ENCODE peak calls at places on chromosomes 12 and 14, in five cellular contexts. V, T, Y, E and A are unnamed samples.

GRCh38 chr12:1473418-1473817 is 121.0 kb downstream of the FBXL14 start:
- DNase-seq in V (no peak), T (peak; percentile 61), E (no peak), Y (no peak), A (no peak)

GRCh38 chr12:18340186-18340585 is 78.9 kb downstream of the PIK3C2G start:
- DNase-seq in V (no peak), T (no peak), E (no peak), Y (no peak), A (no peak)

GRCh38 chr14:81625343-81625742 is 91.7 kb upstream of the SEL1L start:
- DNase-seq in V (no peak), Y (peak; percentile 31), E (no peak), T (no peak), A (peak; percentile 38)

GRCh38 chr12:3218846-3219632 is 141.9 kb downstream of the TSPAN9 start:
- DNase-seq in Y (no peak), E (no peak), T (no peak), V (no peak), A (no peak)

GRCh38 chr12:29612912-29613311 is 115.4 kb upstream of the OVCH1 start:
- DNase-seq in E (no peak), Y (no peak), T (no peak), V (no peak), A (no peak)

GRCh38 chr12:80419660-80420059 is 24.4 kb upstream of the PTPRQ start:
- DNase-seq in E (no peak), T (no peak), V (no peak), Y (no peak), A (no peak)

GRCh38 chr12:701896-702539 is 38.8 kb upstream of the NINJ2 start:
- DNase-seq in V (no peak), T (no peak), Y (no peak), E (no peak), A (no peak)

GRCh38 chr14:93688794-93689193 is 99.5 kb downstream of the PRIMA1 start:
- DNase-seq in E (no peak), T (no peak), V (no peak), Y (no peak), A (no peak)

GRCh38 chr12:54159140-54159539 is 29.6 kb downstream of the SMUG1 start:
- DNase-seq in E (peak; percentile 97), Y (no peak), T (no peak), V (peak; percentile 61), A (peak; percentile 19)

GRCh38 chr12:47231456-47231855 is 151.7 kb upstream of the AMIGO2 start:
- DNase-seq in V (no peak), Y (no peak), T (peak; percentile 38), E (no peak), A (no peak)

GRCh38 chr14:77707355-77707723 is 484 bp downstream of the ALKBH1 start:
- DNase-seq in V (no peak), Y (peak; percentile 14), T (peak; percentile 71), E (no peak), A (peak; percentile 49)

GRCh38 chr12:22687677-22688076 is 62.7 kb downstream of the ETNK1 start:
- DNase-seq in T (peak; percentile 74), E (no peak), Y (no peak), V (no peak), A (no peak)

GRCh38 chr12:109501299-109501698 is 23.9 kb downstream of the UBE3B start:
- DNase-seq in T (no peak), Y (no peak), V (no peak), E (no peak), A (no peak)

GRCh38 chr14:104171948-104172347 is 33.6 kb downstream of the KIF26A start:
- DNase-seq in E (no peak), T (no peak), V (no peak), Y (no peak), A (no peak)

GRCh38 chr14:106843376-106843775 is 1317.0 kb downstream of the TMEM121 start:
- DNase-seq in T (no peak), E (no peak), Y (no peak), V (no peak), A (no peak)

GRCh38 chr14:50875359-50876090 is 3.7 kb downstream of the ABHD12B start:
- DNase-seq in Y (no peak), T (no peak), V (no peak), E (no peak), A (no peak)

GRCh38 chr14:32434180-32434579 is 105.1 kb downstream of the AKAP6 start:
- DNase-seq in Y (no peak), T (no peak), V (no peak), E (no peak), A (no peak)

GRCh38 chr12:122669397-122670070 is 33.6 kb downstream of the HCAR2 start:
- DNase-seq in E (no peak), V (no peak), T (peak; percentile 28), Y (no peak), A (no peak)

DNA sequence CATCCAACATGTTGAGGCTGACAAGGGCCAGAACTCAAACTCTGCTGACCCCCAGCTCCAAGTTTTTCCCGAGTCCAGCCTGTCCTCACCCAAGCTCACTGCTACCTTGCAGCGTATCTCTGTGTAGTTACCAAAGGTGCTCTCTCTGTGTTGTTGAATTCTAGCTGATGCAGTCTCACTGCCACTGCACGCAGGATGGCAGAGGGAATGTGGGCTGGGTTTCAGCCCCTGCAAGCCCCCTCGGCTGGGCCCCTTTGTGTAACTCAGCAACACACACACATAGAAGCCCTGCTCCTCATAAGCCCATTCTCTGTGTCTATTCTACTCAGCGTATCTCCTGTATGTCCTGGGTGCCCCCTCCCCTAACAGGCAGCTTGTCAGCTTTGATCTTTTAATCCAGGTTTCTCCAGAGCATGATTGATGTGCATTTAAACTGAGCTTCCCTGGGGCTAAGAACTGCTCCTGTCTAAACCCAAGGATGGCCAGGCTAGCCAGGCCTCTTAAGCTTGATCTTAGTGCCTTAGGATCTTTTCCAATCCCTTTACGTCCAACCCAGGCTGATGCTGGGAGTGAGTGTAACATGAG is 43.0 kb downstream of the SRRM4 start:
- DNase-seq in T (no peak), V (no peak), Y (no peak), E (peak; percentile 21), A (no peak)
- H3K27ac ChIP-seq in T (no peak overlapping the region), V (no peak overlapping the region), Y (no peak overlapping the region), E (no peak overlapping the region), A (no peak overlapping the region)

DNA sequence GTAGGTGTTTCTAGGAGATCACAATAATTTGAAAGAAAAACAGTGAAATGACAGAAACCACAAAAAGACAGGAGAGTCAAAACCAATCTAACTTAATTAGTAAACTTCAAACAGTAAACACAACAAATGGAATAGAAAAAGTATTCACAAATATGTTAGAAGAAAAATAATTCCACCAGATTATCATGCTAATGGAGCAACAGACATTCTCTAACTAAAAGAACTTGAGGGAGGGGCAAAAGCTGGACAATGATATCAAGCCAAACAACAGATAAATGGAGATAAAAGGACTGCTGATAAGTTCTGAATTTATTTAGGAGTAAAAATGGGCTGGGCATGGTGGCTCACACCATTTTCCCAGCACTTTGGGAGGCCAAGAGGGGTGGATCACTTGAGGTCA is 28.7 kb downstream of the CRY1 start:
- DNase-seq in T (no peak), V (no peak), Y (no peak), E (no peak), A (no peak)
- H2BK12ac ChIP-seq in T (no peak overlapping the region), V (no peak overlapping the region), Y (no peak overlapping the region), E (no peak overlapping the region), A (no peak overlapping the region)

DNA sequence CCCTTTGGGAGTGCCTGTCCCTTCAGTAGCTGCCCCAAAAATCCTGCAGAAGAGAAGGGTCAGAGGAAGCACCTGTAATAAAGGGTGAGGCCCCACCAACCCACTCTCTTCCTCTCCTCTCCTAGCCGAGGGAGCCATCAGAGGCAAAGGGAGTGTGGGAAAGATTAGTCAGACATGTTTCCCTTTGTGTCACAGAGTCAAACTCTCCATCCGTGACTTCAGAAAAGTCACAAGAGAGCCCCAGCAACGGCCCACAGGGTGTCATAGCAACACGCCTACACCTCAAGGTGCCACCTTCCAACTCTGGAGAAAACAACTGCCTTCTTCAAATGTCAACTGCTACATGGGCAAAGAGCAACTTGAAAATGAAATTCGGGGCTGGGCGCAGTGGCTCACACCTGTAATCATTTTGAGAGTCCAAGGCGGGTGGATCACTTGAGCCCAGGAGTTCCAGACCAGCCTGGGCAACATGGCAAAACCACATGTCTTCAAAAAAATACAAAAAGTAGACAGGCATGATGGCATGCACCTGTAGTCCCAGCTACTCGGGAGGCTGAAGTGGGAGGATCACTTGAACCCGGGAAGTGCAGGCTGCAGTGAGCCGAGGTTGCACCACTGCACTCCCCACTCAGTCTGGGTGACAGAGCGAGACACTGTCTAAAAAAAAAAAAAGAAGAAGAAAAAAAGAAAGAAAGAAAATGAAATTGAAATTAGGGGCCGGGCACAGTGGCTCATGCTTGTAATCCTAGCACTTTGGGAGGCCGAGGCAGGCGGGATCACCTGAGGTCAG is 17.7 kb upstream of the CD27 start:
- DNase-seq in T (no peak), E (no peak), Y (no peak), V (no peak), A (no peak)
- H3K27ac ChIP-seq in T (no peak overlapping the region), E (no peak overlapping the region), Y (no peak overlapping the region), V (no peak overlapping the region), A (no peak overlapping the region)

GRCh38 chr12:92149563-92149962 is 3.9 kb upstream of the BTG1 start:
- DNase-seq in E (no peak), V (no peak), Y (no peak), T (no peak), A (peak; percentile 52)
- H2BK12ac ChIP-seq in E (no peak overlapping the region), V (no peak overlapping the region), Y (no peak overlapping the region), T (no peak overlapping the region), A (peak overlapping the region; percentile 4)

DNA sequence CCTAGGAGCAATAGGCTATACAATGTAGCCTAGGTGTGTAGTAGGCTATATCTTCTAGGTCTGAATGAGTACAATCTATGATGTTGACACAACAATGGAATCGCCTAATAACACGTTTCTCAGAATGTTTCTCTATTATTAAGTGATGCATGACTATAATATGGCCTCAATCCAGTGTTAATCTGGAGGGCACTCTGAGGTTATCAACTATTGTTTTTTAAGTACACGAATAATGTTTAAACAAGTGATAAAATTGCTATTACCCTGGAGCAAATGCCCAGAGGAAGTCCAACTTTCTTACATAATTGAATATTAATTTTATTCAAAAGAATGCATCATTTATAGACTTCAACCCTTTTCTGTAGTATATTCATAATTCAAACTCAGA is 16.4 kb upstream of the CNIH1 start:
- DNase-seq in E (no peak), Y (no peak), V (no peak), T (no peak), A (no peak)
- H3K27ac ChIP-seq in E (no peak overlapping the region), Y (no peak overlapping the region), V (no peak overlapping the region), T (no peak overlapping the region), A (no peak overlapping the region)

GRCh38 chr12:66663605-66664004 is 15.3 kb downstream of the GRIP1 start:
- DNase-seq in V (no peak), E (no peak), T (no peak), Y (no peak), A (no peak)
- H2BK12ac ChIP-seq in V (no peak overlapping the region), E (no peak overlapping the region), T (no peak overlapping the region), Y (no peak overlapping the region), A (no peak overlapping the region)

DNA sequence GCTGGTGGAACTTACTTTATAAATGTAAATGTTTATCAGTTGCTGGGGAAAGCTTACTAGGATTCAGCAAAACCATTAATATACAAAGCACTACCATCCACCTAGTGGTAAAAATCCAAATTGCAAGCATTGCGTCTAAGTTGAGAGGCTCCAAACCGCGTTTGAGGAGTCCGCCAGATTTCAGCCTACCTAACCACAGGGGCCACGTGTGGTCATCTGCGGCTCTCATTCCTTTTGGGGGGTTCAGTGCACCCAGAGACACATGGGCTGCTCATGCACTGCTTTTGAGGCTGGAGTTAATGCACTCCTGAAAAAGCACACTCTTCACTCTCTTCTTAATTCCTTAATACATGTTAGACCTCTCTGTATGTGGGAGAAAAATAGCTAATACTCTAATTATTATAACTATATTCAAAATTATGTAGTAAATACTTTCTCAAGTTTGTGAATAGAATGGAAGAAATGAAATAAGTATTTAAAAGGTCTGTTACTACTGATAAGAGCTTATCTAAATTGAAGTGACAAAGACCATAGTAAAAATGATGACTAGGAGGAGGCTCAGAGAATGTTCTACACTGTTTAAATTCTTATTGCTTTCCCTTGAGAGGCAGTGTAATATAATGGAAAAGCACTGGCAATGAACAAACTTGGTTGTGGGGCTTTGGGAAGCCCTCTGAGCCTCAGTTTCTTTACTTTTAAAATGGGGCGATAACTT is 41.4 kb upstream of the MANSC4 start:
- DNase-seq in T (peak; percentile 77), E (peak; percentile 61), Y (peak; percentile 57), V (peak; percentile 17), A (peak; percentile 98)
- H3K27ac ChIP-seq in T (peak overlapping the region; percentile 34), E (no peak overlapping the region), Y (no peak overlapping the region), V (no peak overlapping the region), A (no peak overlapping the region)